ENCODE peak calls at places on chromosomes 7 and 10, in ten cellular contexts. One of them, this sample, is unnamed.
A peak's percentile ranks its signal among the peaks of the same experiment; 100 is the strongest.

GRCh38 chr10:128178319-128178937 is 52.2 kb upstream of the MKI67 start:
- DNase-seq in IMR-90: peak; percentile 14
- DNase-seq in ovary: no peak
- DNase-seq in body of pancreas: no peak
- DNase-seq in H54: no peak
- DNase-seq in adrenal gland: no peak
- DNase-seq in GM12891: no peak
- DNase-seq in breast epithelium: no peak
- DNase-seq in A549: peak; percentile 68
- DNase-seq in Peyer's patch: no peak
- DNase-seq in this sample: peak; percentile 35

GRCh38 chr7:3272691-3273141 is 28.3 kb upstream of the SDK1 start:
- DNase-seq in IMR-90: peak; percentile 96
- DNase-seq in ovary: no peak
- DNase-seq in body of pancreas: peak; percentile 78
- DNase-seq in H54: peak; percentile 50
- DNase-seq in adrenal gland: no peak
- DNase-seq in GM12891: no peak
- DNase-seq in breast epithelium: no peak
- DNase-seq in A549: peak; percentile 65
- DNase-seq in Peyer's patch: no peak
- DNase-seq in this sample: peak; percentile 10

GRCh38 chr10:71597821-71598498 is 121.6 kb downstream of the C10orf105 start:
- DNase-seq in IMR-90: no peak
- DNase-seq in ovary: peak; percentile 70
- DNase-seq in body of pancreas: peak; percentile 27
- DNase-seq in H54: no peak
- DNase-seq in adrenal gland: peak; percentile 94
- DNase-seq in GM12891: peak; percentile 61
- DNase-seq in breast epithelium: no peak
- DNase-seq in A549: no peak
- DNase-seq in Peyer's patch: peak; percentile 31
- DNase-seq in this sample: no peak

GRCh38 chr7:46586406-46586805 is 665.3 kb upstream of the IGFBP3 start:
- DNase-seq in IMR-90: peak; percentile 31
- DNase-seq in ovary: no peak
- DNase-seq in body of pancreas: no peak
- DNase-seq in H54: no peak
- DNase-seq in adrenal gland: no peak
- DNase-seq in GM12891: no peak
- DNase-seq in breast epithelium: no peak
- DNase-seq in A549: no peak
- DNase-seq in Peyer's patch: no peak
- DNase-seq in this sample: no peak

GRCh38 chr10:103693812-103694205 is 161.6 kb downstream of the SH3PXD2A start:
- DNase-seq in IMR-90: no peak
- DNase-seq in ovary: no peak
- DNase-seq in body of pancreas: no peak
- DNase-seq in H54: no peak
- DNase-seq in adrenal gland: no peak
- DNase-seq in GM12891: no peak
- DNase-seq in breast epithelium: no peak
- DNase-seq in A549: no peak
- DNase-seq in Peyer's patch: no peak
- DNase-seq in this sample: no peak

GRCh38 chr10:50471583-50471975 is 152.2 kb downstream of the SGMS1 start:
- DNase-seq in IMR-90: no peak
- DNase-seq in ovary: no peak
- DNase-seq in body of pancreas: no peak
- DNase-seq in H54: no peak
- DNase-seq in adrenal gland: no peak
- DNase-seq in GM12891: no peak
- DNase-seq in breast epithelium: no peak
- DNase-seq in A549: no peak
- DNase-seq in Peyer's patch: no peak
- DNase-seq in this sample: no peak

GRCh38 chr10:521844-522243 is 167.6 kb downstream of the DIP2C start:
- DNase-seq in IMR-90: no peak
- DNase-seq in ovary: peak; percentile 44
- DNase-seq in body of pancreas: no peak
- DNase-seq in H54: no peak
- DNase-seq in adrenal gland: no peak
- DNase-seq in GM12891: no peak
- DNase-seq in breast epithelium: no peak
- DNase-seq in A549: no peak
- DNase-seq in Peyer's patch: no peak
- DNase-seq in this sample: no peak

GRCh38 chr7:155093586-155093985 is 23.5 kb downstream of the HTR5A start:
- DNase-seq in IMR-90: no peak
- DNase-seq in ovary: no peak
- DNase-seq in body of pancreas: no peak
- DNase-seq in H54: no peak
- DNase-seq in adrenal gland: no peak
- DNase-seq in GM12891: no peak
- DNase-seq in breast epithelium: no peak
- DNase-seq in A549: no peak
- DNase-seq in Peyer's patch: no peak
- DNase-seq in this sample: no peak

GRCh38 chr7:24979863-24980694 is at the start of gene OSBPL3:
- DNase-seq in IMR-90: peak; percentile 95
- DNase-seq in ovary: peak; percentile 93
- DNase-seq in body of pancreas: peak; percentile 94
- DNase-seq in H54: peak; percentile 97
- DNase-seq in adrenal gland: peak; percentile 87
- DNase-seq in GM12891: peak; percentile 77
- DNase-seq in breast epithelium: peak; percentile 94
- DNase-seq in A549: peak; percentile 94
- DNase-seq in Peyer's patch: peak; percentile 95
- DNase-seq in this sample: peak; percentile 95
- TF ChIP-seq POLR2A in IMR-90: peak; percentile 79
- TF ChIP-seq POLR2A in ovary: peak; percentile 44
- TF ChIP-seq POLR2A in body of pancreas: peak; percentile 26
- TF ChIP-seq POLR2A in H54: peak; percentile 74
- TF ChIP-seq POLR2A in adrenal gland: peak; percentile 60
- TF ChIP-seq POLR2A in GM12891: no peak
- TF ChIP-seq POLR2A in breast epithelium: no peak
- TF ChIP-seq POLR2A in A549: peak; percentile 57
- TF ChIP-seq POLR2A in Peyer's patch: peak; percentile 80
- TF ChIP-seq POLR2A in this sample: peak; percentile 58

GRCh38 chr7:102976493-102976892 is 63.7 kb downstream of the LRRC17 start:
- DNase-seq in IMR-90: no peak
- DNase-seq in ovary: no peak
- DNase-seq in body of pancreas: no peak
- DNase-seq in H54: no peak
- DNase-seq in adrenal gland: no peak
- DNase-seq in GM12891: no peak
- DNase-seq in breast epithelium: no peak
- DNase-seq in A549: no peak
- DNase-seq in Peyer's patch: no peak
- DNase-seq in this sample: no peak

GRCh38 chr7:102979670-102980069 is 66.9 kb downstream of the LRRC17 start:
- DNase-seq in IMR-90: no peak
- DNase-seq in ovary: no peak
- DNase-seq in body of pancreas: no peak
- DNase-seq in H54: no peak
- DNase-seq in adrenal gland: no peak
- DNase-seq in GM12891: no peak
- DNase-seq in breast epithelium: no peak
- DNase-seq in A549: no peak
- DNase-seq in Peyer's patch: no peak
- DNase-seq in this sample: no peak

GRCh38 chr7:102981451-102981850 is 68.7 kb downstream of the LRRC17 start:
- DNase-seq in IMR-90: no peak
- DNase-seq in ovary: no peak
- DNase-seq in body of pancreas: no peak
- DNase-seq in H54: no peak
- DNase-seq in adrenal gland: no peak
- DNase-seq in GM12891: no peak
- DNase-seq in breast epithelium: no peak
- DNase-seq in A549: no peak
- DNase-seq in Peyer's patch: no peak
- DNase-seq in this sample: no peak

GRCh38 chr7:102975854-102976253 is 63.1 kb downstream of the LRRC17 start:
- DNase-seq in IMR-90: no peak
- DNase-seq in ovary: no peak
- DNase-seq in body of pancreas: no peak
- DNase-seq in H54: no peak
- DNase-seq in adrenal gland: no peak
- DNase-seq in GM12891: no peak
- DNase-seq in breast epithelium: no peak
- DNase-seq in A549: no peak
- DNase-seq in Peyer's patch: no peak
- DNase-seq in this sample: no peak

GRCh38 chr7:102978280-102978679 is 65.5 kb downstream of the LRRC17 start:
- DNase-seq in IMR-90: peak; percentile 82
- DNase-seq in ovary: peak; percentile 76
- DNase-seq in body of pancreas: peak; percentile 82
- DNase-seq in H54: no peak
- DNase-seq in adrenal gland: peak; percentile 90
- DNase-seq in GM12891: no peak
- DNase-seq in breast epithelium: no peak
- DNase-seq in A549: peak; percentile 79
- DNase-seq in Peyer's patch: no peak
- DNase-seq in this sample: peak; percentile 31
- TF ChIP-seq POLR2A in IMR-90: no peak
- TF ChIP-seq POLR2A in ovary: no peak
- TF ChIP-seq POLR2A in body of pancreas: no peak
- TF ChIP-seq POLR2A in H54: no peak
- TF ChIP-seq POLR2A in adrenal gland: no peak
- TF ChIP-seq POLR2A in GM12891: no peak
- TF ChIP-seq POLR2A in breast epithelium: no peak
- TF ChIP-seq POLR2A in A549: no peak
- TF ChIP-seq POLR2A in Peyer's patch: no peak
- TF ChIP-seq POLR2A in this sample: no peak

GRCh38 chr10:15099886-15100285 is 2.7 kb downstream of the RPP38 start:
- DNase-seq in IMR-90: no peak
- DNase-seq in ovary: no peak
- DNase-seq in body of pancreas: no peak
- DNase-seq in H54: no peak
- DNase-seq in adrenal gland: no peak
- DNase-seq in GM12891: no peak
- DNase-seq in breast epithelium: no peak
- DNase-seq in A549: no peak
- DNase-seq in Peyer's patch: no peak
- DNase-seq in this sample: no peak

GRCh38 chr10:15091418-15091817 is 2.8 kb upstream of the ACBD7 start:
- DNase-seq in IMR-90: no peak
- DNase-seq in ovary: no peak
- DNase-seq in body of pancreas: no peak
- DNase-seq in H54: no peak
- DNase-seq in adrenal gland: no peak
- DNase-seq in GM12891: no peak
- DNase-seq in breast epithelium: no peak
- DNase-seq in A549: no peak
- DNase-seq in Peyer's patch: no peak
- DNase-seq in this sample: no peak

GRCh38 chr10:15096661-15097010 is 519 bp upstream of the RPP38 start:
- DNase-seq in IMR-90: no peak
- DNase-seq in ovary: no peak
- DNase-seq in body of pancreas: no peak
- DNase-seq in H54: no peak
- DNase-seq in adrenal gland: no peak
- DNase-seq in GM12891: no peak
- DNase-seq in breast epithelium: no peak
- DNase-seq in A549: no peak
- DNase-seq in Peyer's patch: no peak
- DNase-seq in this sample: no peak

GRCh38 chr10:15092855-15093408 is 4.2 kb upstream of the RPP38 start:
- DNase-seq in IMR-90: no peak
- DNase-seq in ovary: no peak
- DNase-seq in body of pancreas: no peak
- DNase-seq in H54: no peak
- DNase-seq in adrenal gland: no peak
- DNase-seq in GM12891: no peak
- DNase-seq in breast epithelium: no peak
- DNase-seq in A549: no peak
- DNase-seq in Peyer's patch: no peak
- DNase-seq in this sample: no peak

DNA sequence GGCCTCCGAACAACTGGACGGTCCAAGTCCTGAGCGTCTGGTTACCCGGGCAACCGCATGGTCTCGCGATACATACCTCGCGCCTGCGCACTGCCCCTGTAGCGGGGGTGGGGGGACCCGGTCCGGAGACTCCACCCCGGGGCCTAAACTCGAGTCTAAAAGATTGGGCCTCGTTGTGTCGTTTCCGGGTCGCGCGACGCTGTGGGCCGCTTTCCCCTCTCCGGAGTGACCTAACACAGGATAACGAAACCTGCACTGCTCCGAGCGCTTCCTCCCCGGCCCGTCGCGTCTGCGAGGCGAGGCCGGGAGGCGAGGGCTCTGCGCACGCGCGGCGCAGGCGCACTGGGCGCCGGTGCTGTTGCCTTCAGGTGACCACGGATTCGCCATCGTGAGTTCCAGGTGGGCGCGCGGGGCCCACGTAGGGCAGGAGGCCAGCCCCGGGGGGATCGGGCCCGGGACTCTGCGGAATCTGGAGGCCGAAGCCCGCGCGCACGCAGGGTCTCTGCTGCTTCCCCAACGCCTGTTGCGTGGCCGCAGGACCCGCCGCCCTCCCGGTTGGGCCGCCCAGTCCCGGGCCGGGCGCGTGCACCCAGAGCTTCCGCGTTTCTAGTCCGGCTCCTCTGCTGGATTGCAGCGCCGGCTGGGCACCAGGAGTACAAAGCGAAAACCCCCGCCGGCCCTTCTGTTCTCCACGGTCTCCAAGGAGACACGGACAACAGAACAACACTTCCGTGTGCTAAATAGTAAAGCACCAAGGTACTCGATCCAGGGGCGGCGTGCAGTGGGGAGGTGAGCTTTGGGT is at the start of gene RPP38:
- DNase-seq in IMR-90: peak; percentile 92
- DNase-seq in ovary: peak; percentile 97
- DNase-seq in body of pancreas: peak; percentile 99
- DNase-seq in H54: peak; percentile 92
- DNase-seq in adrenal gland: peak; percentile 97
- DNase-seq in GM12891: peak; percentile 96
- DNase-seq in breast epithelium: peak; percentile 96
- DNase-seq in A549: peak; percentile 96
- DNase-seq in Peyer's patch: peak; percentile 90
- DNase-seq in this sample: peak; percentile 97
- TF ChIP-seq POLR2A in IMR-90: peak; percentile 84
- TF ChIP-seq POLR2A in ovary: peak; percentile 43
- TF ChIP-seq POLR2A in body of pancreas: peak; percentile 72
- TF ChIP-seq POLR2A in H54: peak; percentile 91
- TF ChIP-seq POLR2A in adrenal gland: peak; percentile 70
- TF ChIP-seq POLR2A in GM12891: peak; percentile 84
- TF ChIP-seq POLR2A in breast epithelium: no peak
- TF ChIP-seq POLR2A in A549: peak; percentile 85
- TF ChIP-seq POLR2A in Peyer's patch: peak; percentile 77
- TF ChIP-seq POLR2A in this sample: peak; percentile 79

GRCh38 chr10:51980752-51981151 is 281.4 kb upstream of the CSTF2T start:
- DNase-seq in IMR-90: no peak
- DNase-seq in ovary: no peak
- DNase-seq in body of pancreas: no peak
- DNase-seq in H54: no peak
- DNase-seq in adrenal gland: no peak
- DNase-seq in GM12891: no peak
- DNase-seq in breast epithelium: no peak
- DNase-seq in A549: no peak
- DNase-seq in Peyer's patch: no peak
- DNase-seq in this sample: no peak

GRCh38 chr10:51983481-51983880 is 284.1 kb upstream of the CSTF2T start:
- DNase-seq in IMR-90: no peak
- DNase-seq in ovary: no peak
- DNase-seq in body of pancreas: no peak
- DNase-seq in H54: no peak
- DNase-seq in adrenal gland: no peak
- DNase-seq in GM12891: no peak
- DNase-seq in breast epithelium: no peak
- DNase-seq in A549: no peak
- DNase-seq in Peyer's patch: no peak
- DNase-seq in this sample: no peak

GRCh38 chr10:51985326-51985725 is 285.9 kb upstream of the CSTF2T start:
- DNase-seq in IMR-90: no peak
- DNase-seq in ovary: no peak
- DNase-seq in body of pancreas: no peak
- DNase-seq in H54: no peak
- DNase-seq in adrenal gland: no peak
- DNase-seq in GM12891: no peak
- DNase-seq in breast epithelium: no peak
- DNase-seq in A549: no peak
- DNase-seq in Peyer's patch: no peak
- DNase-seq in this sample: no peak

DNA sequence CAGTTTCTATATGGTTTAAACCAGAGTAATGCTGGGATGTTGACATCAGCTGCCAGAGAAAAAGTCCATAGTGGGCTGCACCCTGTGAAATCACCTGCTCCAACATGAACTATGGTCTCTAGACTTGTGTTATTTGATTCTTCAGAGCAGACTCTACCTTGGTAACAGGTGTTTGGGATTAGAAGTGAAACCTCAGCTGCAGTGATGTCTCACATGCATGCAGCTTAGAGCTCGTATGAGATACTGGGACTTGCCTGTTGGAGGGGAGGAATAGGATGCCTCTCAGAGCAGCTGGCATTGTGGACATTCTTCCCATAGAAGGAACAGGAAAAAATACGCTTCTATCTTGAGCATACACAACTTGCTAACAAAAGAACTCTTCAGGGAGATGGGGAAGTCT is 287.1 kb upstream of the CSTF2T start:
- DNase-seq in IMR-90: no peak
- DNase-seq in ovary: no peak
- DNase-seq in body of pancreas: no peak
- DNase-seq in H54: no peak
- DNase-seq in adrenal gland: no peak
- DNase-seq in GM12891: no peak
- DNase-seq in breast epithelium: no peak
- DNase-seq in A549: no peak
- DNase-seq in Peyer's patch: no peak
- DNase-seq in this sample: no peak
- TF ChIP-seq POLR2A in IMR-90: no peak
- TF ChIP-seq POLR2A in ovary: no peak
- TF ChIP-seq POLR2A in body of pancreas: no peak
- TF ChIP-seq POLR2A in H54: no peak
- TF ChIP-seq POLR2A in adrenal gland: no peak
- TF ChIP-seq POLR2A in GM12891: no peak
- TF ChIP-seq POLR2A in breast epithelium: no peak
- TF ChIP-seq POLR2A in A549: no peak
- TF ChIP-seq POLR2A in Peyer's patch: no peak
- TF ChIP-seq POLR2A in this sample: no peak